ENCODE peak calls at places on chromosome 1, in ten cellular contexts. D is adrenal gland; W is tibial nerve; R is suprapubic skin; K is HL-60; Z is RWPE1; B is esophagus muscularis mucosa; U is sigmoid colon; C is CD4-positive, alpha-beta T cell; I is right atrium auricular region. X is an unnamed sample.

GRCh38 chr1:2101946-2102345 is 51.7 kb downstream of the PRKCZ start:
- DNase-seq in D (no peak), W (no peak), R (no peak), K (no peak), Z (no peak), B (no peak), U (no peak), C (no peak), I (no peak), X (no peak)

GRCh38 chr1:56686171-56686570 is 41.1 kb downstream of the PRKAA2 start:
- DNase-seq in D (no peak), W (no peak), R (no peak), K (no peak), Z (no peak), B (no peak), U (no peak), C (no peak), I (no peak), X (no peak)

GRCh38 chr1:95183952-95184351 is 50.1 kb upstream of the RWDD3 start:
- DNase-seq in D (no peak), W (no peak), R (no peak), K (no peak), Z (no peak), B (no peak), U (no peak), C (no peak), I (no peak), X (no peak)

GRCh38 chr1:220001095-220001501 is 45.2 kb downstream of the EPRS1 start:
- DNase-seq in D (no peak), W (no peak), R (no peak), K (no peak), Z (no peak), B (no peak), U (no peak), C (no peak), I (no peak), X (no peak)

GRCh38 chr1:99685516-99686180 is 39.7 kb downstream of the PALMD start:
- DNase-seq in D (peak), W (peak), R (peak), K (peak), Z (peak), B (peak), U (peak), C (peak), I (peak), X (peak)

GRCh38 chr1:236799001-236799400 is 3.9 kb downstream of the MTR start:
- DNase-seq in D (no peak), W (no peak), R (no peak), K (no peak), Z (no peak), B (no peak), U (no peak), C (no peak), I (no peak), X (no peak)

GRCh38 chr1:98325646-98326441 is 335.7 kb upstream of the SNX7 start:
- DNase-seq in D (no peak), W (peak), R (peak), K (no peak), Z (peak), B (no peak), U (peak), C (no peak), I (peak), X (peak)

GRCh38 chr1:161119017-161119378 is 1.1 kb downstream of the NIT1 start:
- DNase-seq in D (peak), W (no peak), R (no peak), K (no peak), Z (no peak), B (no peak), U (peak), C (no peak), I (no peak), X (peak)

GRCh38 chr1:175095978-175096611 is 28.5 kb downstream of the TNN start:
- DNase-seq in D (no peak), W (no peak), R (no peak), K (no peak), Z (no peak), B (no peak), U (no peak), C (no peak), I (peak), X (no peak)

DNA sequence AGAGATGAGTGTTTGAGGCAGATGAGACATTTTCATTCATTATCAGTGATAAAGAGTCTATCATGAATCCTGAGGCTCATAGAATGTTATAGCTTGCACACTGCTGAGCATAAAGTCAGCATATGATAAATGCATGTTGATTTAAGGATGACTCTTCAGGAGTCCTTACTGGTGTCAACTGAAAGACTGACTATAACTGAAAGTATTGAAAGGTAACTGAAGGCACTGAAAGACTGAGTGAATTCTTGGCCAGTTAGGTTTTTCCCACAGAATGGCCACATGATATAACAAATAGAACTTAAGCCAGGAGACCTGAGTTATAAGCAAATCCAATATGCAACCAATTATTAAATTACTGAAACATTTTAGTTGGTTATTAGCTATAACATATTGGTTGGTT is 69.0 kb upstream of the HSD17B7 start:
- DNase-seq in D (no peak), W (no peak), R (no peak), K (no peak), Z (no peak), B (no peak), U (no peak), C (no peak), I (no peak), X (no peak)
- TF ChIP-seq CTCF in D (no peak), W (no peak), R (no peak), K (no peak), Z (no peak), B (no peak), U (no peak), C (no peak), I (no peak), X (no peak)

GRCh38 chr1:58785424-58786058 is 1.7 kb upstream of the JUN start:
- DNase-seq in D (peak), W (no peak), R (no peak), K (no peak), Z (peak), B (no peak), U (peak), C (peak), I (no peak), X (peak)

GRCh38 chr1:58788259-58788658 is 4.4 kb upstream of the JUN start:
- DNase-seq in D (no peak), W (no peak), R (no peak), K (no peak), Z (no peak), B (no peak), U (no peak), C (no peak), I (no peak), X (no peak)

GRCh38 chr1:58786184-58786926 is 2.5 kb upstream of the JUN start:
- DNase-seq in D (no peak), W (no peak), R (no peak), K (no peak), Z (no peak), B (no peak), U (no peak), C (no peak), I (no peak), X (no peak)

GRCh38 chr1:58784758-58785423 is 1.0 kb upstream of the JUN start:
- DNase-seq in D (peak), W (peak), R (peak), K (peak), Z (peak), B (peak), U (peak), C (peak), I (peak), X (peak)

GRCh38 chr1:58786927-58787245 is 3.0 kb upstream of the JUN start:
- DNase-seq in D (no peak), W (no peak), R (no peak), K (no peak), Z (no peak), B (no peak), U (no peak), C (no peak), I (no peak), X (no peak)
- H3K27ac ChIP-seq in D (no peak), W (peak), R (peak), K (no peak), Z (no peak), B (peak), U (peak), C (no peak), I (peak), X (peak)

GRCh38 chr1:48676376-48676775 is 100.3 kb downstream of the BEND5 start:
- DNase-seq in D (no peak), W (no peak), R (no peak), K (no peak), Z (no peak), B (no peak), U (no peak), C (no peak), I (no peak), X (no peak)

GRCh38 chr1:48675251-48675650 is 101.4 kb downstream of the BEND5 start:
- DNase-seq in D (no peak), W (no peak), R (no peak), K (no peak), Z (no peak), B (no peak), U (no peak), C (no peak), I (no peak), X (no peak)

GRCh38 chr1:48671578-48671977 is 105.1 kb downstream of the BEND5 start:
- DNase-seq in D (no peak), W (no peak), R (no peak), K (no peak), Z (no peak), B (no peak), U (no peak), C (no peak), I (no peak), X (no peak)

GRCh38 chr1:48674641-48675040 is 102.0 kb downstream of the BEND5 start:
- DNase-seq in D (no peak), W (no peak), R (no peak), K (no peak), Z (peak), B (no peak), U (no peak), C (no peak), I (no peak), X (no peak)

GRCh38 chr1:48673725-48674124 is 103.0 kb downstream of the BEND5 start:
- DNase-seq in D (no peak), W (no peak), R (no peak), K (peak), Z (no peak), B (no peak), U (no peak), C (no peak), I (no peak), X (no peak)
- TF ChIP-seq CTCF in D (no peak), W (no peak), R (no peak), K (peak), Z (no peak), B (no peak), U (no peak), C (no peak), I (no peak), X (no peak)

GRCh38 chr1:193325771-193326170 is 139.4 kb upstream of the B3GALT2 start:
- DNase-seq in D (no peak), W (no peak), R (no peak), K (no peak), Z (no peak), B (no peak), U (no peak), C (no peak), I (no peak), X (no peak)

GRCh38 chr1:193320281-193320680 is 133.9 kb upstream of the B3GALT2 start:
- DNase-seq in D (no peak), W (no peak), R (no peak), K (no peak), Z (no peak), B (no peak), U (no peak), C (no peak), I (no peak), X (no peak)

GRCh38 chr1:193321242-193321842 is 134.9 kb upstream of the B3GALT2 start:
- DNase-seq in D (no peak), W (no peak), R (no peak), K (no peak), Z (no peak), B (no peak), U (no peak), C (no peak), I (no peak), X (no peak)

GRCh38 chr1:193325042-193325441 is 138.6 kb upstream of the B3GALT2 start:
- DNase-seq in D (no peak), W (no peak), R (no peak), K (no peak), Z (no peak), B (no peak), U (no peak), C (no peak), I (no peak), X (no peak)

DNA sequence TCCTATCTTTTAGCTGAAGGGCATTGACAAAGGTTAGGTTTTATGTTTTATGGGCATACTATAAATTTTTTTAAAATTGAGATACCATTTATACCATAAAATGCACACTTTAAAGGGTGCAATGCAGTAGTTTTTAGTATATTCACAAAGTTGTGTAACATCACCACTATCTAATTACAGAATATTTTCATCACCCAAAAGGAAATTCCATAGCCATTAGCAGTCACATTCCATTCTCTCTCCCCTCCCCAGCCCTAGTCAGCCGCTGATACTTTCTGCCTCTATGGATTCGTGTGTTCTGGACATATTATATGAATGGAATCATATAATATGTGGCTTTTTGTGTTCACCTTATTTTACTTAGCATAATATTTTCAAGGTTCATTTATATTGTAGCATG is 135.8 kb upstream of the B3GALT2 start:
- DNase-seq in D (no peak), W (no peak), R (no peak), K (no peak), Z (peak), B (no peak), U (no peak), C (no peak), I (no peak), X (no peak)
- H3K27ac ChIP-seq in D (no peak), W (no peak), R (no peak), K (no peak), Z (no peak), B (no peak), U (no peak), C (no peak), I (no peak), X (no peak)

GRCh38 chr1:215076312-215076711 is 6.2 kb upstream of the KCNK2 start:
- DNase-seq in D (no peak), W (no peak), R (no peak), K (peak), Z (peak), B (no peak), U (no peak), C (no peak), I (no peak), X (no peak)
- TF ChIP-seq CTCF in D (no peak), W (no peak), R (no peak), K (no peak), Z (no peak), B (no peak), U (no peak), C (no peak), I (no peak), X (peak)

GRCh38 chr1:77036560-77036959 is 169.3 kb downstream of the ST6GALNAC5 start:
- DNase-seq in D (no peak), W (no peak), R (no peak), K (no peak), Z (no peak), B (no peak), U (no peak), C (no peak), I (no peak), X (no peak)

GRCh38 chr1:77037038-77037437 is 169.8 kb downstream of the ST6GALNAC5 start:
- DNase-seq in D (no peak), W (no peak), R (no peak), K (no peak), Z (no peak), B (no peak), U (no peak), C (no peak), I (no peak), X (no peak)

GRCh38 chr1:77037990-77038389 is 170.7 kb downstream of the ST6GALNAC5 start:
- DNase-seq in D (no peak), W (no peak), R (no peak), K (no peak), Z (no peak), B (no peak), U (no peak), C (no peak), I (no peak), X (no peak)

GRCh38 chr1:77040817-77041216 is 173.5 kb downstream of the ST6GALNAC5 start:
- DNase-seq in D (no peak), W (no peak), R (no peak), K (peak), Z (no peak), B (no peak), U (no peak), C (no peak), I (no peak), X (no peak)

GRCh38 chr1:77039739-77040138 is 172.5 kb downstream of the ST6GALNAC5 start:
- DNase-seq in D (peak), W (peak), R (no peak), K (no peak), Z (peak), B (no peak), U (peak), C (no peak), I (no peak), X (peak)
- H3K27ac ChIP-seq in D (no peak), W (no peak), R (no peak), K (no peak), Z (peak), B (peak), U (peak), C (no peak), I (no peak), X (no peak)

X was measured in psoas muscle.